ENCODE peak calls at places on chromosomes 7 and 10, in nine cellular contexts. M is activated CD8-positive, alpha-beta memory T cell treated with anti-CD3 and anti-CD28 coated beads, Interleukin-2, amount 50 U/mL, for 4 hours; Z is HEK293T; E is Caki2; O is stimulated activated CD4-positive, alpha-beta T cell treated with anti-CD3 and anti-CD28 coated beads, Interleukin-2, amount 100 ng/mL, for 4 hours; S is mesendoderm; K is NCI-H1105 treated with DMSO at 0.1 percent for 48 hours; A is left ventricle myocardium superior; J is GM20000. F is an unnamed sample.

GRCh38 chr10:124019886-124020797 is 73.3 kb downstream of the CHST15 start:
- DNase-seq in K (no peak), S (peak; percentile 49), M (no peak), E (no peak), J (no peak), O (no peak), A (peak; percentile 10), Z (no peak), F (no peak)

GRCh38 chr7:54837167-54837566 is 78.2 kb upstream of the SEC61G start:
- DNase-seq in K (no peak), S (no peak), O (no peak), J (no peak), A (no peak), Z (no peak), E (no peak), M (no peak), F (no peak)

GRCh38 chr7:132793474-132793873 is 217.2 kb upstream of the PLXNA4 start:
- DNase-seq in O (no peak), K (no peak), M (no peak), E (no peak), Z (no peak), S (no peak), J (no peak), A (no peak), F (no peak)

GRCh38 chr7:97573065-97573464 is 158.8 kb upstream of the TAC1 start:
- DNase-seq in A (no peak), J (no peak), Z (no peak), S (no peak), O (no peak), E (no peak), M (no peak), K (no peak), F (no peak)

GRCh38 chr10:131900350-131901152 is at the start of gene PPP2R2D:
- DNase-seq in J (peak; percentile 99), S (peak; percentile 97), E (peak; percentile 92), M (peak; percentile 95), K (peak; percentile 75), Z (peak; percentile 99), A (peak; percentile 97), O (peak; percentile 94), F (peak; percentile 99)

GRCh38 chr10:110822708-110823291 is 48.9 kb upstream of the PDCD4 start:
- DNase-seq in J (no peak), K (peak; percentile 51), M (no peak), S (peak; percentile 95), E (no peak), O (no peak), Z (no peak), A (no peak), F (no peak)

GRCh38 chr7:82229164-82229563 is 214.4 kb downstream of the CACNA2D1 start:
- DNase-seq in E (no peak), Z (no peak), S (no peak), J (no peak), A (no peak), K (no peak), M (no peak), O (no peak), F (no peak)

GRCh38 chr7:32153006-32153405 is 82.8 kb upstream of the PDE1C start:
- DNase-seq in O (no peak), Z (no peak), A (no peak), M (no peak), J (no peak), K (no peak), E (no peak), S (no peak), F (no peak)

GRCh38 chr7:157816086-157816485 is 479.3 kb downstream of the DNAJB6 start:
- DNase-seq in E (no peak), K (no peak), Z (no peak), O (no peak), J (no peak), S (no peak), M (no peak), A (no peak), F (no peak)

GRCh38 chr7:111294494-111294893 is 203.6 kb downstream of the LRRN3 start:
- DNase-seq in E (no peak), O (no peak), S (no peak), J (no peak), Z (no peak), A (no peak), K (no peak), M (no peak), F (no peak)

GRCh38 chr7:77498659-77499379 is 38.3 kb upstream of the PTPN12 start:
- DNase-seq in M (no peak), S (no peak), E (no peak), Z (no peak), K (no peak), O (no peak), A (no peak), J (no peak), F (no peak)

GRCh38 chr7:36165059-36165458 is 12.0 kb downstream of the EEPD1 start:
- DNase-seq in E (no peak), K (no peak), M (no peak), O (no peak), A (no peak), Z (no peak), J (no peak), S (no peak), F (no peak)

GRCh38 chr7:7707756-7708310 is 10.6 kb downstream of the RPA3 start:
- DNase-seq in E (no peak), Z (no peak), A (no peak), K (no peak), J (no peak), M (no peak), O (no peak), S (peak; percentile 88), F (no peak)

GRCh38 chr10:63681965-63682704 is 160.9 kb downstream of the REEP3 start:
- DNase-seq in J (no peak), O (no peak), E (no peak), M (no peak), S (no peak), K (no peak), A (no peak), Z (no peak), F (no peak)

GRCh38 chr7:106057962-106058901 is 53.9 kb downstream of the SYPL1 start:
- DNase-seq in A (no peak), O (no peak), M (no peak), E (no peak), J (peak; percentile 70), Z (no peak), S (peak; percentile 32), K (peak; percentile 61), F (peak; percentile 77)

GRCh38 chr7:32390210-32390609 is 100.0 kb downstream of the LSM5 start:
- DNase-seq in E (no peak), S (peak; percentile 27), K (no peak), A (no peak), M (no peak), Z (no peak), J (no peak), O (no peak), F (no peak)

GRCh38 chr7:100366411-100367250 is 6.7 kb upstream of the PILRA start:
- DNase-seq in E (no peak), M (peak; percentile 44), O (no peak), K (no peak), S (no peak), Z (no peak), J (peak; percentile 65), A (no peak), F (peak; percentile 58)

GRCh38 chr7:5218564-5219360 is 28.7 kb downstream of the WIPI2 start:
- DNase-seq in K (no peak), A (peak; percentile 30), J (peak; percentile 88), M (no peak), O (no peak), Z (no peak), S (no peak), E (no peak), F (peak; percentile 87)

GRCh38 chr10:78290131-78290750 is 256.6 kb downstream of the RPS24 start:
- DNase-seq in Z (no peak), K (no peak), E (no peak), O (no peak), J (no peak), M (no peak), S (peak; percentile 44), A (no peak), F (no peak)

GRCh38 chr10:122475130-122475529 is 13.8 kb downstream of the HTRA1 start:
- DNase-seq in Z (no peak), K (no peak), M (no peak), J (no peak), E (no peak), A (peak; percentile 90), O (no peak), S (no peak), F (no peak)

GRCh38 chr10:44569193-44570091 is 184.5 kb upstream of the CXCL12 start:
- DNase-seq in O (no peak), J (no peak), M (no peak), Z (no peak), K (no peak), A (peak; percentile 51), E (no peak), S (no peak), F (no peak)

GRCh38 chr10:13634207-13634606 is 47.4 kb downstream of the PRPF18 start:
- DNase-seq in A (no peak), O (no peak), S (no peak), M (no peak), J (no peak), Z (no peak), E (no peak), K (no peak), F (no peak)

GRCh38 chr10:44925224-44925623 is 14.1 kb downstream of the TMEM72 start:
- DNase-seq in S (peak; percentile 88), M (no peak), E (no peak), J (no peak), A (no peak), Z (peak; percentile 62), K (peak; percentile 1), O (no peak), F (no peak)

GRCh38 chr7:90879924-90880323 is 283.8 kb downstream of the CDK14 start:
- DNase-seq in K (no peak), J (no peak), E (no peak), O (no peak), M (no peak), A (peak; percentile 63), S (peak; percentile 77), Z (no peak), F (no peak)

GRCh38 chr7:151735854-151736402 is 141.0 kb downstream of the PRKAG2 start:
- DNase-seq in K (no peak), Z (peak; percentile 67), E (no peak), S (peak; percentile 69), O (no peak), A (peak; percentile 65), M (no peak), J (no peak), F (no peak)

GRCh38 chr10:11515596-11516418 is 95.6 kb downstream of the USP6NL start:
- DNase-seq in J (peak; percentile 37), K (peak; percentile 32), S (peak; percentile 70), Z (peak; percentile 56), M (peak; percentile 44), E (peak; percentile 48), O (peak; percentile 38), A (no peak), F (peak; percentile 36)

GRCh38 chr10:74704629-74705360 is 121.6 kb upstream of the KAT6B start:
- DNase-seq in O (no peak), S (no peak), J (no peak), E (no peak), Z (no peak), M (no peak), A (no peak), K (peak; percentile 74), F (no peak)

GRCh38 chr7:99694201-99694911 is 14.6 kb upstream of the CYP3A5 start:
- DNase-seq in A (no peak), E (no peak), S (peak; percentile 7), K (no peak), J (no peak), O (no peak), M (no peak), Z (no peak), F (no peak)

GRCh38 chr7:130883928-130884327 is 149.9 kb upstream of the KLF14 start:
- DNase-seq in S (no peak), K (no peak), O (no peak), Z (no peak), E (no peak), M (no peak), A (no peak), J (no peak), F (no peak)

GRCh38 chr7:31763548-31763947 is 76.5 kb downstream of the PPP1R17 start:
- DNase-seq in K (no peak), E (no peak), M (no peak), Z (no peak), O (no peak), J (no peak), S (no peak), A (no peak), F (no peak)

GRCh38 chr7:25953859-25954258 is 198.1 kb upstream of the NFE2L3 start:
- DNase-seq in K (no peak), O (no peak), S (no peak), Z (no peak), E (no peak), J (no peak), A (no peak), M (no peak), F (no peak)